ENCODE peak calls at places on chromosome 22, in eight cellular contexts. One of them, this sample, is unnamed.
A peak's percentile ranks its signal among the peaks of the same experiment; 100 is the strongest.

GRCh38 chr22:48805516-48805915 is 1022.2 kb downstream of the BRD1 start:
- DNase-seq in GM20000: no peak
- DNase-seq in activated B cell treated with CpG ODN at 0.5 μM for 24 hours: no peak
- DNase-seq in GDM1: no peak
- DNase-seq in NCI-H774: no peak
- DNase-seq in AG04449: no peak
- DNase-seq in Calu3: no peak
- DNase-seq in SW 1271: no peak
- DNase-seq in this sample: no peak

GRCh38 chr22:20435436-20436308 is 2.0 kb downstream of the SCARF2 start:
- DNase-seq in GM20000: no peak
- DNase-seq in activated B cell treated with CpG ODN at 0.5 μM for 24 hours: no peak
- DNase-seq in GDM1: no peak
- DNase-seq in NCI-H774: no peak
- DNase-seq in AG04449: no peak
- DNase-seq in Calu3: no peak
- DNase-seq in SW 1271: no peak
- DNase-seq in this sample: no peak

GRCh38 chr22:27292542-27293298 is 508.8 kb downstream of the MN1 start:
- DNase-seq in GM20000: no peak
- DNase-seq in activated B cell treated with CpG ODN at 0.5 μM for 24 hours: no peak
- DNase-seq in GDM1: no peak
- DNase-seq in NCI-H774: no peak
- DNase-seq in AG04449: no peak
- DNase-seq in Calu3: no peak
- DNase-seq in SW 1271: no peak
- DNase-seq in this sample: no peak

GRCh38 chr22:49094858-49095257 is 732.8 kb downstream of the BRD1 start:
- DNase-seq in GM20000: no peak
- DNase-seq in activated B cell treated with CpG ODN at 0.5 μM for 24 hours: no peak
- DNase-seq in GDM1: no peak
- DNase-seq in NCI-H774: no peak
- DNase-seq in AG04449: no peak
- DNase-seq in Calu3: no peak
- DNase-seq in SW 1271: no peak
- DNase-seq in this sample: no peak

GRCh38 chr22:47781427-47782111 is 1019.1 kb downstream of the TBC1D22A start:
- DNase-seq in GM20000: no peak
- DNase-seq in activated B cell treated with CpG ODN at 0.5 μM for 24 hours: no peak
- DNase-seq in GDM1: no peak
- DNase-seq in NCI-H774: no peak
- DNase-seq in AG04449: no peak
- DNase-seq in Calu3: no peak
- DNase-seq in SW 1271: no peak
- DNase-seq in this sample: no peak

GRCh38 chr22:48808038-48808960 is 1019.4 kb downstream of the BRD1 start:
- DNase-seq in GM20000: no peak
- DNase-seq in activated B cell treated with CpG ODN at 0.5 μM for 24 hours: no peak
- DNase-seq in GDM1: no peak
- DNase-seq in NCI-H774: no peak
- DNase-seq in AG04449: no peak
- DNase-seq in Calu3: no peak
- DNase-seq in SW 1271: no peak
- DNase-seq in this sample: no peak

GRCh38 chr22:42945736-42946135 is 69.2 kb downstream of the PACSIN2 start:
- DNase-seq in GM20000: no peak
- DNase-seq in activated B cell treated with CpG ODN at 0.5 μM for 24 hours: no peak
- DNase-seq in GDM1: peak; percentile 4
- DNase-seq in NCI-H774: no peak
- DNase-seq in AG04449: no peak
- DNase-seq in Calu3: no peak
- DNase-seq in SW 1271: no peak
- DNase-seq in this sample: no peak

GRCh38 chr22:46758098-46758497 is 4.4 kb upstream of the TBC1D22A start:
- DNase-seq in GM20000: no peak
- DNase-seq in activated B cell treated with CpG ODN at 0.5 μM for 24 hours: no peak
- DNase-seq in GDM1: no peak
- DNase-seq in NCI-H774: no peak
- DNase-seq in AG04449: no peak
- DNase-seq in Calu3: no peak
- DNase-seq in SW 1271: no peak
- DNase-seq in this sample: no peak

GRCh38 chr22:18979957-18980356 is 43.9 kb upstream of the PRODH start:
- DNase-seq in GM20000: no peak
- DNase-seq in activated B cell treated with CpG ODN at 0.5 μM for 24 hours: no peak
- DNase-seq in GDM1: no peak
- DNase-seq in NCI-H774: no peak
- DNase-seq in AG04449: no peak
- DNase-seq in Calu3: no peak
- DNase-seq in SW 1271: no peak
- DNase-seq in this sample: no peak

GRCh38 chr22:22068657-22069056 is 86.1 kb upstream of the TOP3B start:
- DNase-seq in GM20000: no peak
- DNase-seq in activated B cell treated with CpG ODN at 0.5 μM for 24 hours: no peak
- DNase-seq in GDM1: no peak
- DNase-seq in NCI-H774: no peak
- DNase-seq in AG04449: no peak
- DNase-seq in Calu3: no peak
- DNase-seq in SW 1271: no peak
- DNase-seq in this sample: no peak

GRCh38 chr22:44519895-44520294 is 21.9 kb upstream of the RTL6 start:
- DNase-seq in GM20000: no peak
- DNase-seq in activated B cell treated with CpG ODN at 0.5 μM for 24 hours: no peak
- DNase-seq in GDM1: no peak
- DNase-seq in NCI-H774: no peak
- DNase-seq in AG04449: no peak
- DNase-seq in Calu3: no peak
- DNase-seq in SW 1271: no peak
- DNase-seq in this sample: no peak

GRCh38 chr22:46573781-46574437 is 36.5 kb upstream of the CELSR1 start:
- DNase-seq in GM20000: no peak
- DNase-seq in activated B cell treated with CpG ODN at 0.5 μM for 24 hours: no peak
- DNase-seq in GDM1: no peak
- DNase-seq in NCI-H774: no peak
- DNase-seq in AG04449: no peak
- DNase-seq in Calu3: no peak
- DNase-seq in SW 1271: no peak
- DNase-seq in this sample: no peak

GRCh38 chr22:43789452-43789851 is 22.7 kb downstream of the EFCAB6 start:
- DNase-seq in GM20000: no peak
- DNase-seq in activated B cell treated with CpG ODN at 0.5 μM for 24 hours: no peak
- DNase-seq in GDM1: no peak
- DNase-seq in NCI-H774: no peak
- DNase-seq in AG04449: peak; percentile 85
- DNase-seq in Calu3: peak; percentile 15
- DNase-seq in SW 1271: no peak
- DNase-seq in this sample: no peak

GRCh38 chr22:29994027-29994715 is 86.1 kb upstream of the HORMAD2 start:
- DNase-seq in GM20000: no peak
- DNase-seq in activated B cell treated with CpG ODN at 0.5 μM for 24 hours: no peak
- DNase-seq in GDM1: no peak
- DNase-seq in NCI-H774: no peak
- DNase-seq in AG04449: peak; percentile 34
- DNase-seq in Calu3: no peak
- DNase-seq in SW 1271: peak; percentile 47
- DNase-seq in this sample: no peak

This sample was measured in activated CD4-positive, alpha-beta memory T cell treated with anti-CD3 and anti-CD28 coated beads, Interleukin-2, amount 10 ng/mL, durations not matched to agents 7 days and 5 days.